ENCODE peak calls at places on chromosome 1, in ten cellular contexts. One of them, this sample, is unnamed.

GRCh38 chr1:54310439-54311328 is 95.5 kb downstream of the SSBP3 start:
- DNase-seq in GM06990: no peak
- DNase-seq in effector CD4-positive, alpha-beta T cell: no peak
- DNase-seq in mesothelial cell of epicardium: no peak
- DNase-seq in NCI-H2081: peak
- DNase-seq in activated CD4-positive, alpha-beta T cell treated with anti-CD3 and anti-CD28 coated beads, Interleukin-2, amount 10 ng/mL, durations not matched to agents 7 days and 5 days: peak
- DNase-seq in lung: peak
- DNase-seq in stimulated activated CD4-positive, alpha-beta T cell treated with anti-CD3 and anti-CD28 coated beads, Interleukin-4, amount 100 ng/mL, for 1 hour: peak
- DNase-seq in neural crest cell: peak
- DNase-seq in AG10803: peak
- DNase-seq in this sample: no peak

GRCh38 chr1:179046808-179047636 is 21.3 kb downstream of the FAM20B start:
- DNase-seq in GM06990: no peak
- DNase-seq in NCI-H2081: no peak
- DNase-seq in mesothelial cell of epicardium: no peak
- DNase-seq in activated CD4-positive, alpha-beta T cell treated with anti-CD3 and anti-CD28 coated beads, Interleukin-2, amount 10 ng/mL, durations not matched to agents 7 days and 5 days: no peak
- DNase-seq in lung: no peak
- DNase-seq in AG10803: no peak
- DNase-seq in effector CD4-positive, alpha-beta T cell: no peak
- DNase-seq in neural crest cell: no peak
- DNase-seq in stimulated activated CD4-positive, alpha-beta T cell treated with anti-CD3 and anti-CD28 coated beads, Interleukin-4, amount 100 ng/mL, for 1 hour: no peak
- DNase-seq in this sample: no peak

GRCh38 chr1:20448626-20449215 is 37.3 kb downstream of the CAMK2N1 start:
- DNase-seq in activated CD4-positive, alpha-beta T cell treated with anti-CD3 and anti-CD28 coated beads, Interleukin-2, amount 10 ng/mL, durations not matched to agents 7 days and 5 days: no peak
- DNase-seq in AG10803: no peak
- DNase-seq in NCI-H2081: no peak
- DNase-seq in lung: no peak
- DNase-seq in mesothelial cell of epicardium: no peak
- DNase-seq in neural crest cell: peak
- DNase-seq in GM06990: no peak
- DNase-seq in stimulated activated CD4-positive, alpha-beta T cell treated with anti-CD3 and anti-CD28 coated beads, Interleukin-4, amount 100 ng/mL, for 1 hour: no peak
- DNase-seq in effector CD4-positive, alpha-beta T cell: no peak
- DNase-seq in this sample: no peak

GRCh38 chr1:204991342-204991844 is 51.6 kb upstream of the CNTN2 start:
- DNase-seq in neural crest cell: no peak
- DNase-seq in effector CD4-positive, alpha-beta T cell: no peak
- DNase-seq in activated CD4-positive, alpha-beta T cell treated with anti-CD3 and anti-CD28 coated beads, Interleukin-2, amount 10 ng/mL, durations not matched to agents 7 days and 5 days: no peak
- DNase-seq in NCI-H2081: peak
- DNase-seq in stimulated activated CD4-positive, alpha-beta T cell treated with anti-CD3 and anti-CD28 coated beads, Interleukin-4, amount 100 ng/mL, for 1 hour: no peak
- DNase-seq in lung: no peak
- DNase-seq in mesothelial cell of epicardium: no peak
- DNase-seq in AG10803: no peak
- DNase-seq in GM06990: peak
- DNase-seq in this sample: no peak

GRCh38 chr1:37034301-37035013 is at the start of gene GRIK3:
- DNase-seq in activated CD4-positive, alpha-beta T cell treated with anti-CD3 and anti-CD28 coated beads, Interleukin-2, amount 10 ng/mL, durations not matched to agents 7 days and 5 days: no peak
- DNase-seq in NCI-H2081: peak
- DNase-seq in AG10803: no peak
- DNase-seq in effector CD4-positive, alpha-beta T cell: no peak
- DNase-seq in lung: no peak
- DNase-seq in GM06990: no peak
- DNase-seq in stimulated activated CD4-positive, alpha-beta T cell treated with anti-CD3 and anti-CD28 coated beads, Interleukin-4, amount 100 ng/mL, for 1 hour: no peak
- DNase-seq in neural crest cell: no peak
- DNase-seq in mesothelial cell of epicardium: no peak
- DNase-seq in this sample: no peak

GRCh38 chr1:39195166-39196111 is 9.1 kb upstream of the MACF1 start:
- DNase-seq in NCI-H2081: no peak
- DNase-seq in stimulated activated CD4-positive, alpha-beta T cell treated with anti-CD3 and anti-CD28 coated beads, Interleukin-4, amount 100 ng/mL, for 1 hour: no peak
- DNase-seq in neural crest cell: no peak
- DNase-seq in mesothelial cell of epicardium: no peak
- DNase-seq in effector CD4-positive, alpha-beta T cell: peak
- DNase-seq in GM06990: peak
- DNase-seq in lung: no peak
- DNase-seq in AG10803: peak
- DNase-seq in activated CD4-positive, alpha-beta T cell treated with anti-CD3 and anti-CD28 coated beads, Interleukin-2, amount 10 ng/mL, durations not matched to agents 7 days and 5 days: peak
- DNase-seq in this sample: no peak

GRCh38 chr1:145785481-145785880 is 38.4 kb downstream of the RNF115 start:
- DNase-seq in lung: no peak
- DNase-seq in AG10803: no peak
- DNase-seq in activated CD4-positive, alpha-beta T cell treated with anti-CD3 and anti-CD28 coated beads, Interleukin-2, amount 10 ng/mL, durations not matched to agents 7 days and 5 days: no peak
- DNase-seq in mesothelial cell of epicardium: no peak
- DNase-seq in effector CD4-positive, alpha-beta T cell: no peak
- DNase-seq in GM06990: no peak
- DNase-seq in neural crest cell: no peak
- DNase-seq in NCI-H2081: no peak
- DNase-seq in stimulated activated CD4-positive, alpha-beta T cell treated with anti-CD3 and anti-CD28 coated beads, Interleukin-4, amount 100 ng/mL, for 1 hour: no peak
- DNase-seq in this sample: no peak

GRCh38 chr1:3500265-3500835 is 45.9 kb downstream of the ARHGEF16 start:
- DNase-seq in effector CD4-positive, alpha-beta T cell: no peak
- DNase-seq in AG10803: no peak
- DNase-seq in mesothelial cell of epicardium: no peak
- DNase-seq in activated CD4-positive, alpha-beta T cell treated with anti-CD3 and anti-CD28 coated beads, Interleukin-2, amount 10 ng/mL, durations not matched to agents 7 days and 5 days: no peak
- DNase-seq in NCI-H2081: no peak
- DNase-seq in lung: no peak
- DNase-seq in GM06990: no peak
- DNase-seq in stimulated activated CD4-positive, alpha-beta T cell treated with anti-CD3 and anti-CD28 coated beads, Interleukin-4, amount 100 ng/mL, for 1 hour: no peak
- DNase-seq in neural crest cell: no peak
- DNase-seq in this sample: no peak

GRCh38 chr1:30144831-30145230 is 578.6 kb downstream of the MATN1 start:
- DNase-seq in GM06990: no peak
- DNase-seq in neural crest cell: no peak
- DNase-seq in lung: no peak
- DNase-seq in NCI-H2081: no peak
- DNase-seq in mesothelial cell of epicardium: no peak
- DNase-seq in AG10803: no peak
- DNase-seq in stimulated activated CD4-positive, alpha-beta T cell treated with anti-CD3 and anti-CD28 coated beads, Interleukin-4, amount 100 ng/mL, for 1 hour: no peak
- DNase-seq in activated CD4-positive, alpha-beta T cell treated with anti-CD3 and anti-CD28 coated beads, Interleukin-2, amount 10 ng/mL, durations not matched to agents 7 days and 5 days: no peak
- DNase-seq in effector CD4-positive, alpha-beta T cell: no peak
- DNase-seq in this sample: no peak

GRCh38 chr1:238272145-238272544 is 381.4 kb upstream of the ZP4 start:
- DNase-seq in GM06990: no peak
- DNase-seq in stimulated activated CD4-positive, alpha-beta T cell treated with anti-CD3 and anti-CD28 coated beads, Interleukin-4, amount 100 ng/mL, for 1 hour: no peak
- DNase-seq in AG10803: no peak
- DNase-seq in NCI-H2081: no peak
- DNase-seq in activated CD4-positive, alpha-beta T cell treated with anti-CD3 and anti-CD28 coated beads, Interleukin-2, amount 10 ng/mL, durations not matched to agents 7 days and 5 days: no peak
- DNase-seq in lung: no peak
- DNase-seq in mesothelial cell of epicardium: no peak
- DNase-seq in effector CD4-positive, alpha-beta T cell: no peak
- DNase-seq in neural crest cell: no peak
- DNase-seq in this sample: no peak

GRCh38 chr1:177133977-177134538 is 30.5 kb downstream of the ASTN1 start:
- DNase-seq in NCI-H2081: no peak
- DNase-seq in AG10803: peak
- DNase-seq in GM06990: no peak
- DNase-seq in neural crest cell: no peak
- DNase-seq in mesothelial cell of epicardium: no peak
- DNase-seq in activated CD4-positive, alpha-beta T cell treated with anti-CD3 and anti-CD28 coated beads, Interleukin-2, amount 10 ng/mL, durations not matched to agents 7 days and 5 days: no peak
- DNase-seq in effector CD4-positive, alpha-beta T cell: no peak
- DNase-seq in lung: no peak
- DNase-seq in stimulated activated CD4-positive, alpha-beta T cell treated with anti-CD3 and anti-CD28 coated beads, Interleukin-4, amount 100 ng/mL, for 1 hour: no peak
- DNase-seq in this sample: no peak

GRCh38 chr1:45512641-45513054 is 9.0 kb downstream of the PRDX1 start:
- DNase-seq in AG10803: peak
- DNase-seq in neural crest cell: peak
- DNase-seq in lung: peak
- DNase-seq in mesothelial cell of epicardium: no peak
- DNase-seq in NCI-H2081: peak
- DNase-seq in effector CD4-positive, alpha-beta T cell: peak
- DNase-seq in stimulated activated CD4-positive, alpha-beta T cell treated with anti-CD3 and anti-CD28 coated beads, Interleukin-4, amount 100 ng/mL, for 1 hour: peak
- DNase-seq in activated CD4-positive, alpha-beta T cell treated with anti-CD3 and anti-CD28 coated beads, Interleukin-2, amount 10 ng/mL, durations not matched to agents 7 days and 5 days: peak
- DNase-seq in GM06990: no peak
- DNase-seq in this sample: peak

GRCh38 chr1:71196685-71197084 is 115.8 kb upstream of the ZRANB2 start:
- DNase-seq in activated CD4-positive, alpha-beta T cell treated with anti-CD3 and anti-CD28 coated beads, Interleukin-2, amount 10 ng/mL, durations not matched to agents 7 days and 5 days: no peak
- DNase-seq in lung: no peak
- DNase-seq in GM06990: no peak
- DNase-seq in NCI-H2081: peak
- DNase-seq in neural crest cell: no peak
- DNase-seq in mesothelial cell of epicardium: no peak
- DNase-seq in AG10803: peak
- DNase-seq in effector CD4-positive, alpha-beta T cell: no peak
- DNase-seq in stimulated activated CD4-positive, alpha-beta T cell treated with anti-CD3 and anti-CD28 coated beads, Interleukin-4, amount 100 ng/mL, for 1 hour: no peak
- DNase-seq in this sample: no peak

GRCh38 chr1:216815239-216815955 is 92.2 kb upstream of the ESRRG start:
- DNase-seq in stimulated activated CD4-positive, alpha-beta T cell treated with anti-CD3 and anti-CD28 coated beads, Interleukin-4, amount 100 ng/mL, for 1 hour: no peak
- DNase-seq in activated CD4-positive, alpha-beta T cell treated with anti-CD3 and anti-CD28 coated beads, Interleukin-2, amount 10 ng/mL, durations not matched to agents 7 days and 5 days: no peak
- DNase-seq in AG10803: peak
- DNase-seq in mesothelial cell of epicardium: no peak
- DNase-seq in effector CD4-positive, alpha-beta T cell: no peak
- DNase-seq in lung: peak
- DNase-seq in neural crest cell: no peak
- DNase-seq in NCI-H2081: peak
- DNase-seq in GM06990: no peak
- DNase-seq in this sample: no peak

GRCh38 chr1:205496661-205497060 is 7.8 kb upstream of the CDK18 start:
- DNase-seq in lung: no peak
- DNase-seq in effector CD4-positive, alpha-beta T cell: no peak
- DNase-seq in NCI-H2081: peak
- DNase-seq in GM06990: no peak
- DNase-seq in stimulated activated CD4-positive, alpha-beta T cell treated with anti-CD3 and anti-CD28 coated beads, Interleukin-4, amount 100 ng/mL, for 1 hour: no peak
- DNase-seq in mesothelial cell of epicardium: no peak
- DNase-seq in activated CD4-positive, alpha-beta T cell treated with anti-CD3 and anti-CD28 coated beads, Interleukin-2, amount 10 ng/mL, durations not matched to agents 7 days and 5 days: no peak
- DNase-seq in neural crest cell: no peak
- DNase-seq in AG10803: no peak
- DNase-seq in this sample: no peak

GRCh38 chr1:67532452-67533216 is 102.4 kb upstream of the SERBP1 start:
- DNase-seq in lung: peak
- DNase-seq in mesothelial cell of epicardium: no peak
- DNase-seq in stimulated activated CD4-positive, alpha-beta T cell treated with anti-CD3 and anti-CD28 coated beads, Interleukin-4, amount 100 ng/mL, for 1 hour: no peak
- DNase-seq in neural crest cell: peak
- DNase-seq in activated CD4-positive, alpha-beta T cell treated with anti-CD3 and anti-CD28 coated beads, Interleukin-2, amount 10 ng/mL, durations not matched to agents 7 days and 5 days: peak
- DNase-seq in GM06990: peak
- DNase-seq in AG10803: peak
- DNase-seq in NCI-H2081: peak
- DNase-seq in effector CD4-positive, alpha-beta T cell: no peak
- DNase-seq in this sample: no peak

GRCh38 chr1:65050735-65051134 is 84.4 kb upstream of the JAK1 start:
- DNase-seq in stimulated activated CD4-positive, alpha-beta T cell treated with anti-CD3 and anti-CD28 coated beads, Interleukin-4, amount 100 ng/mL, for 1 hour: no peak
- DNase-seq in mesothelial cell of epicardium: no peak
- DNase-seq in GM06990: no peak
- DNase-seq in lung: no peak
- DNase-seq in NCI-H2081: peak
- DNase-seq in neural crest cell: no peak
- DNase-seq in AG10803: no peak
- DNase-seq in activated CD4-positive, alpha-beta T cell treated with anti-CD3 and anti-CD28 coated beads, Interleukin-2, amount 10 ng/mL, durations not matched to agents 7 days and 5 days: no peak
- DNase-seq in effector CD4-positive, alpha-beta T cell: no peak
- DNase-seq in this sample: no peak

GRCh38 chr1:119964673-119965363 is 68.5 kb upstream of the ADAM30 start:
- DNase-seq in GM06990: no peak
- DNase-seq in mesothelial cell of epicardium: no peak
- DNase-seq in stimulated activated CD4-positive, alpha-beta T cell treated with anti-CD3 and anti-CD28 coated beads, Interleukin-4, amount 100 ng/mL, for 1 hour: no peak
- DNase-seq in neural crest cell: no peak
- DNase-seq in effector CD4-positive, alpha-beta T cell: no peak
- DNase-seq in activated CD4-positive, alpha-beta T cell treated with anti-CD3 and anti-CD28 coated beads, Interleukin-2, amount 10 ng/mL, durations not matched to agents 7 days and 5 days: no peak
- DNase-seq in AG10803: peak
- DNase-seq in lung: no peak
- DNase-seq in NCI-H2081: no peak
- DNase-seq in this sample: no peak

GRCh38 chr1:110877776-110878175 is 4.8 kb downstream of the CD53 start:
- DNase-seq in mesothelial cell of epicardium: no peak
- DNase-seq in neural crest cell: no peak
- DNase-seq in lung: no peak
- DNase-seq in stimulated activated CD4-positive, alpha-beta T cell treated with anti-CD3 and anti-CD28 coated beads, Interleukin-4, amount 100 ng/mL, for 1 hour: no peak
- DNase-seq in NCI-H2081: no peak
- DNase-seq in effector CD4-positive, alpha-beta T cell: no peak
- DNase-seq in AG10803: no peak
- DNase-seq in GM06990: no peak
- DNase-seq in activated CD4-positive, alpha-beta T cell treated with anti-CD3 and anti-CD28 coated beads, Interleukin-2, amount 10 ng/mL, durations not matched to agents 7 days and 5 days: no peak
- DNase-seq in this sample: no peak

GRCh38 chr1:98325646-98326441 is 335.7 kb upstream of the SNX7 start:
- DNase-seq in stimulated activated CD4-positive, alpha-beta T cell treated with anti-CD3 and anti-CD28 coated beads, Interleukin-4, amount 100 ng/mL, for 1 hour: no peak
- DNase-seq in AG10803: peak
- DNase-seq in GM06990: no peak
- DNase-seq in lung: peak
- DNase-seq in mesothelial cell of epicardium: no peak
- DNase-seq in effector CD4-positive, alpha-beta T cell: no peak
- DNase-seq in neural crest cell: no peak
- DNase-seq in activated CD4-positive, alpha-beta T cell treated with anti-CD3 and anti-CD28 coated beads, Interleukin-2, amount 10 ng/mL, durations not matched to agents 7 days and 5 days: no peak
- DNase-seq in NCI-H2081: no peak
- DNase-seq in this sample: no peak

GRCh38 chr1:166907763-166908162 is 31.7 kb upstream of the TADA1 start:
- DNase-seq in activated CD4-positive, alpha-beta T cell treated with anti-CD3 and anti-CD28 coated beads, Interleukin-2, amount 10 ng/mL, durations not matched to agents 7 days and 5 days: no peak
- DNase-seq in stimulated activated CD4-positive, alpha-beta T cell treated with anti-CD3 and anti-CD28 coated beads, Interleukin-4, amount 100 ng/mL, for 1 hour: no peak
- DNase-seq in mesothelial cell of epicardium: no peak
- DNase-seq in lung: no peak
- DNase-seq in effector CD4-positive, alpha-beta T cell: no peak
- DNase-seq in GM06990: no peak
- DNase-seq in NCI-H2081: no peak
- DNase-seq in neural crest cell: no peak
- DNase-seq in AG10803: no peak
- DNase-seq in this sample: no peak

GRCh38 chr1:220290163-220290761 is 18.0 kb upstream of the RAB3GAP2 start:
- DNase-seq in NCI-H2081: no peak
- DNase-seq in neural crest cell: no peak
- DNase-seq in effector CD4-positive, alpha-beta T cell: no peak
- DNase-seq in GM06990: no peak
- DNase-seq in mesothelial cell of epicardium: no peak
- DNase-seq in AG10803: no peak
- DNase-seq in activated CD4-positive, alpha-beta T cell treated with anti-CD3 and anti-CD28 coated beads, Interleukin-2, amount 10 ng/mL, durations not matched to agents 7 days and 5 days: no peak
- DNase-seq in lung: no peak
- DNase-seq in stimulated activated CD4-positive, alpha-beta T cell treated with anti-CD3 and anti-CD28 coated beads, Interleukin-4, amount 100 ng/mL, for 1 hour: no peak
- DNase-seq in this sample: no peak

GRCh38 chr1:227192163-227192562 is 126.1 kb downstream of the CDC42BPA start:
- DNase-seq in neural crest cell: no peak
- DNase-seq in activated CD4-positive, alpha-beta T cell treated with anti-CD3 and anti-CD28 coated beads, Interleukin-2, amount 10 ng/mL, durations not matched to agents 7 days and 5 days: no peak
- DNase-seq in AG10803: peak
- DNase-seq in stimulated activated CD4-positive, alpha-beta T cell treated with anti-CD3 and anti-CD28 coated beads, Interleukin-4, amount 100 ng/mL, for 1 hour: peak
- DNase-seq in NCI-H2081: no peak
- DNase-seq in lung: peak
- DNase-seq in effector CD4-positive, alpha-beta T cell: no peak
- DNase-seq in mesothelial cell of epicardium: no peak
- DNase-seq in GM06990: no peak
- DNase-seq in this sample: no peak

GRCh38 chr1:161440312-161440894 is 64.9 kb upstream of the FCGR2A start:
- DNase-seq in mesothelial cell of epicardium: peak
- DNase-seq in neural crest cell: peak
- DNase-seq in lung: peak
- DNase-seq in NCI-H2081: no peak
- DNase-seq in effector CD4-positive, alpha-beta T cell: peak
- DNase-seq in GM06990: peak
- DNase-seq in AG10803: peak
- DNase-seq in activated CD4-positive, alpha-beta T cell treated with anti-CD3 and anti-CD28 coated beads, Interleukin-2, amount 10 ng/mL, durations not matched to agents 7 days and 5 days: peak
- DNase-seq in stimulated activated CD4-positive, alpha-beta T cell treated with anti-CD3 and anti-CD28 coated beads, Interleukin-4, amount 100 ng/mL, for 1 hour: peak
- DNase-seq in this sample: peak

GRCh38 chr1:1058088-1058905 is 15.8 kb downstream of the RNF223 start:
- DNase-seq in NCI-H2081: no peak
- DNase-seq in GM06990: no peak
- DNase-seq in stimulated activated CD4-positive, alpha-beta T cell treated with anti-CD3 and anti-CD28 coated beads, Interleukin-4, amount 100 ng/mL, for 1 hour: no peak
- DNase-seq in lung: no peak
- DNase-seq in activated CD4-positive, alpha-beta T cell treated with anti-CD3 and anti-CD28 coated beads, Interleukin-2, amount 10 ng/mL, durations not matched to agents 7 days and 5 days: no peak
- DNase-seq in mesothelial cell of epicardium: no peak
- DNase-seq in effector CD4-positive, alpha-beta T cell: no peak
- DNase-seq in neural crest cell: no peak
- DNase-seq in AG10803: no peak
- DNase-seq in this sample: no peak

GRCh38 chr1:32755810-32756159 is 53.2 kb upstream of the SYNC start:
- DNase-seq in stimulated activated CD4-positive, alpha-beta T cell treated with anti-CD3 and anti-CD28 coated beads, Interleukin-4, amount 100 ng/mL, for 1 hour: no peak
- DNase-seq in AG10803: no peak
- DNase-seq in GM06990: no peak
- DNase-seq in mesothelial cell of epicardium: no peak
- DNase-seq in activated CD4-positive, alpha-beta T cell treated with anti-CD3 and anti-CD28 coated beads, Interleukin-2, amount 10 ng/mL, durations not matched to agents 7 days and 5 days: no peak
- DNase-seq in neural crest cell: no peak
- DNase-seq in NCI-H2081: no peak
- DNase-seq in lung: no peak
- DNase-seq in effector CD4-positive, alpha-beta T cell: no peak
- DNase-seq in this sample: no peak

GRCh38 chr1:245578306-245578705 is 423.5 kb downstream of the KIF26B start:
- DNase-seq in neural crest cell: no peak
- DNase-seq in lung: no peak
- DNase-seq in NCI-H2081: peak
- DNase-seq in effector CD4-positive, alpha-beta T cell: no peak
- DNase-seq in mesothelial cell of epicardium: no peak
- DNase-seq in GM06990: no peak
- DNase-seq in stimulated activated CD4-positive, alpha-beta T cell treated with anti-CD3 and anti-CD28 coated beads, Interleukin-4, amount 100 ng/mL, for 1 hour: no peak
- DNase-seq in AG10803: no peak
- DNase-seq in activated CD4-positive, alpha-beta T cell treated with anti-CD3 and anti-CD28 coated beads, Interleukin-2, amount 10 ng/mL, durations not matched to agents 7 days and 5 days: no peak
- DNase-seq in this sample: no peak

GRCh38 chr1:163410073-163410522 is 88.3 kb downstream of the NUF2 start:
- DNase-seq in AG10803: peak
- DNase-seq in activated CD4-positive, alpha-beta T cell treated with anti-CD3 and anti-CD28 coated beads, Interleukin-2, amount 10 ng/mL, durations not matched to agents 7 days and 5 days: peak
- DNase-seq in stimulated activated CD4-positive, alpha-beta T cell treated with anti-CD3 and anti-CD28 coated beads, Interleukin-4, amount 100 ng/mL, for 1 hour: peak
- DNase-seq in neural crest cell: peak
- DNase-seq in mesothelial cell of epicardium: peak
- DNase-seq in NCI-H2081: peak
- DNase-seq in effector CD4-positive, alpha-beta T cell: no peak
- DNase-seq in GM06990: no peak
- DNase-seq in lung: no peak
- DNase-seq in this sample: no peak